ENCODE peak calls at places on chromosomes 5 and 9, in nine cellular contexts. One of them, this sample, is unnamed.

GRCh38 chr5:55231476-55232193 is 1.8 kb downstream of the CCNO start:
- DNase-seq in NCI-H1694 treated with DMSO at 0.1 percent for 48 hours: no peak
- DNase-seq in DND-41: no peak
- DNase-seq in iPS-NIHi11: no peak
- DNase-seq in AML-193: no peak
- DNase-seq in EL: peak
- DNase-seq in AG08395: no peak
- DNase-seq in sigmoid colon: no peak
- DNase-seq in HCEC 1CT: peak
- DNase-seq in this sample: peak

GRCh38 chr9:124046189-124046588 is 34.6 kb downstream of the LHX2 start:
- DNase-seq in HCEC 1CT: no peak
- DNase-seq in iPS-NIHi11: no peak
- DNase-seq in sigmoid colon: no peak
- DNase-seq in NCI-H1694 treated with DMSO at 0.1 percent for 48 hours: no peak
- DNase-seq in EL: no peak
- DNase-seq in AML-193: no peak
- DNase-seq in AG08395: no peak
- DNase-seq in DND-41: no peak
- DNase-seq in this sample: no peak

GRCh38 chr5:462051-462481 is 19.1 kb downstream of the EXOC3 start:
- DNase-seq in iPS-NIHi11: no peak
- DNase-seq in AG08395: no peak
- DNase-seq in HCEC 1CT: no peak
- DNase-seq in NCI-H1694 treated with DMSO at 0.1 percent for 48 hours: no peak
- DNase-seq in EL: no peak
- DNase-seq in AML-193: no peak
- DNase-seq in sigmoid colon: peak
- DNase-seq in DND-41: no peak
- DNase-seq in this sample: no peak

GRCh38 chr5:2531318-2531717 is 220.2 kb downstream of the IRX2 start:
- DNase-seq in sigmoid colon: no peak
- DNase-seq in EL: no peak
- DNase-seq in iPS-NIHi11: no peak
- DNase-seq in DND-41: no peak
- DNase-seq in AML-193: no peak
- DNase-seq in AG08395: no peak
- DNase-seq in NCI-H1694 treated with DMSO at 0.1 percent for 48 hours: no peak
- DNase-seq in HCEC 1CT: no peak
- DNase-seq in this sample: no peak

GRCh38 chr5:57598756-57599155 is 116.1 kb upstream of the ACTBL2 start:
- DNase-seq in AG08395: peak
- DNase-seq in NCI-H1694 treated with DMSO at 0.1 percent for 48 hours: no peak
- DNase-seq in AML-193: no peak
- DNase-seq in EL: peak
- DNase-seq in iPS-NIHi11: no peak
- DNase-seq in sigmoid colon: no peak
- DNase-seq in DND-41: no peak
- DNase-seq in HCEC 1CT: peak
- DNase-seq in this sample: peak

GRCh38 chr5:39801306-39801705 is 376.5 kb upstream of the DAB2 start:
- DNase-seq in iPS-NIHi11: no peak
- DNase-seq in AG08395: no peak
- DNase-seq in EL: no peak
- DNase-seq in sigmoid colon: no peak
- DNase-seq in AML-193: peak
- DNase-seq in DND-41: no peak
- DNase-seq in HCEC 1CT: peak
- DNase-seq in NCI-H1694 treated with DMSO at 0.1 percent for 48 hours: no peak
- DNase-seq in this sample: no peak

GRCh38 chr5:88942967-88943291 is 59.9 kb upstream of the MEF2C start:
- DNase-seq in iPS-NIHi11: no peak
- DNase-seq in EL: no peak
- DNase-seq in sigmoid colon: no peak
- DNase-seq in AML-193: no peak
- DNase-seq in DND-41: no peak
- DNase-seq in HCEC 1CT: no peak
- DNase-seq in AG08395: no peak
- DNase-seq in NCI-H1694 treated with DMSO at 0.1 percent for 48 hours: no peak
- DNase-seq in this sample: no peak

GRCh38 chr5:95283761-95284511 is 958 bp downstream of the MCTP1 start:
- DNase-seq in iPS-NIHi11: peak
- DNase-seq in AML-193: peak
- DNase-seq in HCEC 1CT: peak
- DNase-seq in AG08395: peak
- DNase-seq in EL: peak
- DNase-seq in DND-41: no peak
- DNase-seq in NCI-H1694 treated with DMSO at 0.1 percent for 48 hours: peak
- DNase-seq in sigmoid colon: no peak
- DNase-seq in this sample: peak

GRCh38 chr9:97905228-97905627 is 17.1 kb downstream of the TRMO start:
- DNase-seq in DND-41: peak
- DNase-seq in NCI-H1694 treated with DMSO at 0.1 percent for 48 hours: no peak
- DNase-seq in EL: no peak
- DNase-seq in sigmoid colon: no peak
- DNase-seq in AML-193: no peak
- DNase-seq in iPS-NIHi11: no peak
- DNase-seq in AG08395: no peak
- DNase-seq in HCEC 1CT: no peak
- DNase-seq in this sample: no peak

GRCh38 chr9:109974143-109974917 is 194.3 kb downstream of the PALM2AKAP2 start:
- DNase-seq in iPS-NIHi11: no peak
- DNase-seq in NCI-H1694 treated with DMSO at 0.1 percent for 48 hours: no peak
- DNase-seq in EL: no peak
- DNase-seq in DND-41: no peak
- DNase-seq in sigmoid colon: no peak
- DNase-seq in AML-193: no peak
- DNase-seq in HCEC 1CT: no peak
- DNase-seq in AG08395: no peak
- DNase-seq in this sample: no peak

GRCh38 chr5:130471-131175 is 38.7 kb downstream of the PLEKHG4B start:
- DNase-seq in DND-41: no peak
- DNase-seq in iPS-NIHi11: no peak
- DNase-seq in HCEC 1CT: peak
- DNase-seq in NCI-H1694 treated with DMSO at 0.1 percent for 48 hours: no peak
- DNase-seq in AG08395: peak
- DNase-seq in AML-193: peak
- DNase-seq in EL: peak
- DNase-seq in sigmoid colon: no peak
- DNase-seq in this sample: no peak

GRCh38 chr5:150298701-150299451 is 3.8 kb downstream of the ARSI start:
- DNase-seq in iPS-NIHi11: no peak
- DNase-seq in HCEC 1CT: peak
- DNase-seq in sigmoid colon: peak
- DNase-seq in AML-193: no peak
- DNase-seq in NCI-H1694 treated with DMSO at 0.1 percent for 48 hours: no peak
- DNase-seq in DND-41: no peak
- DNase-seq in EL: peak
- DNase-seq in AG08395: peak
- DNase-seq in this sample: no peak

GRCh38 chr5:28766565-28767158 is 1728.3 kb upstream of the CDH9 start:
- DNase-seq in AML-193: peak
- DNase-seq in HCEC 1CT: peak
- DNase-seq in NCI-H1694 treated with DMSO at 0.1 percent for 48 hours: peak
- DNase-seq in iPS-NIHi11: peak
- DNase-seq in EL: peak
- DNase-seq in AG08395: no peak
- DNase-seq in DND-41: peak
- DNase-seq in sigmoid colon: no peak
- DNase-seq in this sample: peak

GRCh38 chr9:110776207-110776606 is 107.6 kb downstream of the MUSK start:
- DNase-seq in AG08395: no peak
- DNase-seq in AML-193: no peak
- DNase-seq in iPS-NIHi11: no peak
- DNase-seq in sigmoid colon: no peak
- DNase-seq in NCI-H1694 treated with DMSO at 0.1 percent for 48 hours: no peak
- DNase-seq in HCEC 1CT: no peak
- DNase-seq in EL: no peak
- DNase-seq in DND-41: no peak
- DNase-seq in this sample: no peak

GRCh38 chr9:79492092-79492995 is 79.4 kb upstream of the TLE4 start:
- DNase-seq in NCI-H1694 treated with DMSO at 0.1 percent for 48 hours: no peak
- DNase-seq in HCEC 1CT: peak
- DNase-seq in sigmoid colon: no peak
- DNase-seq in AG08395: no peak
- DNase-seq in DND-41: no peak
- DNase-seq in iPS-NIHi11: no peak
- DNase-seq in AML-193: no peak
- DNase-seq in EL: peak
- DNase-seq in this sample: no peak

GRCh38 chr5:102069974-102070373 is 226.1 kb downstream of the SLCO4C1 start:
- DNase-seq in NCI-H1694 treated with DMSO at 0.1 percent for 48 hours: no peak
- DNase-seq in sigmoid colon: no peak
- DNase-seq in AML-193: no peak
- DNase-seq in iPS-NIHi11: no peak
- DNase-seq in AG08395: no peak
- DNase-seq in DND-41: no peak
- DNase-seq in HCEC 1CT: no peak
- DNase-seq in EL: no peak
- DNase-seq in this sample: no peak

GRCh38 chr5:134606726-134607125 is 25.9 kb downstream of the SAR1B start:
- DNase-seq in AG08395: no peak
- DNase-seq in NCI-H1694 treated with DMSO at 0.1 percent for 48 hours: no peak
- DNase-seq in sigmoid colon: no peak
- DNase-seq in iPS-NIHi11: no peak
- DNase-seq in EL: no peak
- DNase-seq in DND-41: no peak
- DNase-seq in AML-193: no peak
- DNase-seq in HCEC 1CT: no peak
- DNase-seq in this sample: no peak

GRCh38 chr5:157651623-157652376 is 438 bp downstream of the SOX30 start:
- DNase-seq in sigmoid colon: peak
- DNase-seq in DND-41: no peak
- DNase-seq in EL: peak
- DNase-seq in NCI-H1694 treated with DMSO at 0.1 percent for 48 hours: no peak
- DNase-seq in AG08395: peak
- DNase-seq in iPS-NIHi11: peak
- DNase-seq in AML-193: no peak
- DNase-seq in HCEC 1CT: no peak
- DNase-seq in this sample: peak

GRCh38 chr9:122816163-122816867 is 12.1 kb downstream of the PDCL start:
- DNase-seq in EL: no peak
- DNase-seq in AG08395: no peak
- DNase-seq in DND-41: no peak
- DNase-seq in NCI-H1694 treated with DMSO at 0.1 percent for 48 hours: no peak
- DNase-seq in iPS-NIHi11: no peak
- DNase-seq in sigmoid colon: no peak
- DNase-seq in HCEC 1CT: no peak
- DNase-seq in AML-193: no peak
- DNase-seq in this sample: no peak

GRCh38 chr5:16573401-16573800 is 43.4 kb downstream of the RETREG1 start:
- DNase-seq in iPS-NIHi11: no peak
- DNase-seq in NCI-H1694 treated with DMSO at 0.1 percent for 48 hours: no peak
- DNase-seq in DND-41: no peak
- DNase-seq in AML-193: no peak
- DNase-seq in EL: no peak
- DNase-seq in HCEC 1CT: no peak
- DNase-seq in AG08395: no peak
- DNase-seq in sigmoid colon: no peak
- DNase-seq in this sample: no peak

GRCh38 chr5:110957934-110958333 is 113.6 kb upstream of the TSLP start:
- DNase-seq in NCI-H1694 treated with DMSO at 0.1 percent for 48 hours: no peak
- DNase-seq in iPS-NIHi11: no peak
- DNase-seq in sigmoid colon: no peak
- DNase-seq in HCEC 1CT: peak
- DNase-seq in DND-41: no peak
- DNase-seq in EL: peak
- DNase-seq in AML-193: no peak
- DNase-seq in AG08395: no peak
- DNase-seq in this sample: no peak

GRCh38 chr5:38789777-38790176 is 56.0 kb upstream of the OSMR start:
- DNase-seq in EL: no peak
- DNase-seq in AG08395: no peak
- DNase-seq in sigmoid colon: no peak
- DNase-seq in AML-193: no peak
- DNase-seq in DND-41: no peak
- DNase-seq in iPS-NIHi11: no peak
- DNase-seq in HCEC 1CT: no peak
- DNase-seq in NCI-H1694 treated with DMSO at 0.1 percent for 48 hours: no peak
- DNase-seq in this sample: no peak

This sample was measured in Calu3.